ENCODE peak calls at places on chromosomes 11 and 22, in four cellular contexts. One of them, this sample, is unnamed.

GRCh38 chr11:123742334-123742733 is 874 bp upstream of the ZNF202 start:
- DNase-seq in Calu3: no peak
- DNase-seq in astrocyte of the cerebellum: no peak
- DNase-seq in GM12878: no peak
- DNase-seq in this sample: no peak

GRCh38 chr11:114774599-114775365 is 96.5 kb downstream of the NXPE2 start:
- DNase-seq in Calu3: peak
- DNase-seq in GM12878: no peak
- DNase-seq in astrocyte of the cerebellum: peak
- DNase-seq in this sample: peak

GRCh38 chr11:61567286-61568061 is 13.4 kb downstream of the SYT7 start:
- DNase-seq in astrocyte of the cerebellum: peak
- DNase-seq in GM12878: no peak
- DNase-seq in Calu3: peak
- DNase-seq in this sample: peak

GRCh38 chr11:61512435-61512834 is 3.9 kb downstream of the LRRC10B start:
- DNase-seq in GM12878: no peak
- DNase-seq in Calu3: no peak
- DNase-seq in astrocyte of the cerebellum: no peak
- DNase-seq in this sample: no peak

GRCh38 chr22:20116951-20117645 is at the start of gene TRMT2A:
- DNase-seq in astrocyte of the cerebellum: peak
- DNase-seq in Calu3: peak
- DNase-seq in GM12878: peak
- DNase-seq in this sample: peak

GRCh38 chr11:2752204-2752772 is 52.5 kb upstream of the KCNQ1OT1 start:
- DNase-seq in astrocyte of the cerebellum: peak
- DNase-seq in Calu3: no peak
- DNase-seq in GM12878: no peak
- DNase-seq in this sample: no peak

GRCh38 chr11:17645190-17645970 is 74.0 kb upstream of the MYOD1 start:
- DNase-seq in Calu3: no peak
- DNase-seq in astrocyte of the cerebellum: no peak
- DNase-seq in GM12878: no peak
- DNase-seq in this sample: peak

GRCh38 chr11:131373326-131373725 is 2.9 kb downstream of the NTM start:
- DNase-seq in GM12878: no peak
- DNase-seq in Calu3: no peak
- DNase-seq in astrocyte of the cerebellum: no peak
- DNase-seq in this sample: no peak

GRCh38 chr22:39643311-39644083 is 72.9 kb downstream of the CACNA1I start:
- DNase-seq in Calu3: no peak
- DNase-seq in GM12878: no peak
- DNase-seq in astrocyte of the cerebellum: no peak
- DNase-seq in this sample: no peak

GRCh38 chr22:23898006-23898974 is 4.1 kb downstream of the MIF start:
- DNase-seq in Calu3: no peak
- DNase-seq in GM12878: no peak
- DNase-seq in astrocyte of the cerebellum: no peak
- DNase-seq in this sample: no peak

GRCh38 chr22:30286331-30286730 is 3.0 kb downstream of the CASTOR1 start:
- DNase-seq in GM12878: no peak
- DNase-seq in Calu3: no peak
- DNase-seq in astrocyte of the cerebellum: no peak
- DNase-seq in this sample: no peak

GRCh38 chr22:49324527-49325491 is 502.9 kb downstream of the BRD1 start:
- DNase-seq in Calu3: no peak
- DNase-seq in astrocyte of the cerebellum: no peak
- DNase-seq in GM12878: no peak
- DNase-seq in this sample: peak

GRCh38 chr11:65766535-65766934 is 14.2 kb downstream of the AP5B1 start:
- DNase-seq in astrocyte of the cerebellum: peak
- DNase-seq in GM12878: no peak
- DNase-seq in Calu3: no peak
- DNase-seq in this sample: no peak

GRCh38 chr11:17609536-17610401 is 62.7 kb downstream of the OTOG start:
- DNase-seq in astrocyte of the cerebellum: no peak
- DNase-seq in GM12878: no peak
- DNase-seq in Calu3: no peak
- DNase-seq in this sample: no peak

GRCh38 chr11:40290031-40290650 is 1169.3 kb downstream of the LRRC4C start:
- DNase-seq in GM12878: no peak
- DNase-seq in astrocyte of the cerebellum: no peak
- DNase-seq in Calu3: no peak
- DNase-seq in this sample: no peak

GRCh38 chr11:64339754-64340408 is at the start of gene CCDC88B:
- DNase-seq in astrocyte of the cerebellum: no peak
- DNase-seq in Calu3: no peak
- DNase-seq in GM12878: no peak
- DNase-seq in this sample: peak

GRCh38 chr11:65539401-65540289 is 14.8 kb downstream of the SCYL1 start:
- DNase-seq in Calu3: peak
- DNase-seq in GM12878: no peak
- DNase-seq in astrocyte of the cerebellum: no peak
- DNase-seq in this sample: peak

GRCh38 chr22:41070665-41071331 is 21.6 kb upstream of the EP300 start:
- DNase-seq in astrocyte of the cerebellum: no peak
- DNase-seq in GM12878: no peak
- DNase-seq in Calu3: no peak
- DNase-seq in this sample: no peak

GRCh38 chr22:40401532-40401931 is 31.1 kb downstream of the SGSM3 start:
- DNase-seq in GM12878: no peak
- DNase-seq in Calu3: no peak
- DNase-seq in astrocyte of the cerebellum: no peak
- DNase-seq in this sample: no peak

GRCh38 chr22:34416321-34416900 is 496.1 kb upstream of the LARGE1 start:
- DNase-seq in GM12878: no peak
- DNase-seq in astrocyte of the cerebellum: no peak
- DNase-seq in Calu3: no peak
- DNase-seq in this sample: no peak

GRCh38 chr22:34410111-34410510 is 489.8 kb upstream of the LARGE1 start:
- DNase-seq in Calu3: no peak
- DNase-seq in GM12878: no peak
- DNase-seq in astrocyte of the cerebellum: no peak
- DNase-seq in this sample: no peak

GRCh38 chr22:34414467-34415440 is 494.5 kb upstream of the LARGE1 start:
- DNase-seq in astrocyte of the cerebellum: no peak
- DNase-seq in GM12878: peak
- DNase-seq in Calu3: no peak
- DNase-seq in this sample: peak
- TF ChIP-seq CTCF in astrocyte of the cerebellum: peak
- TF ChIP-seq CTCF in GM12878: peak
- TF ChIP-seq CTCF in Calu3: no peak
- TF ChIP-seq CTCF in this sample: peak

DNA sequence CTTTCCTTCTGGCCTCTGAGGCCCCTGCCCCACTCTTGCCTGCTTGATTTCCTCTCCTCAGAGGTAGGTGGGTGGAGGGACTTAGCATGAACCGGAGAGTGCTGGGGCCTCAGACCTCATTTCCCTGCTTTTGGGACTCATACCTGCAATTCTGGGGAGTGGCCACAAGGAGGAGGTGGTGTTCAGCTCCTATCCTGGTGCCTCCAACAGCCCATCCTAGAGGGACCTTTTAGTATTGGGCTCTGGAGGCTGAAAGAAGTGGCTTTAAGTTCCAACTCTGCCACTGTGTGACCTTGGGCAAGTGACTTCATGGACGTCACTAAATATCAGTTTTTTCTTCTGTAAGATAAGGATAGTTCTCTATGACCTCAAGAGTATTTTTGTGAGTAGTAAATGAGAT is 98.6 kb downstream of the KIAA1671 start:
- DNase-seq in GM12878: no peak
- DNase-seq in astrocyte of the cerebellum: no peak
- DNase-seq in Calu3: no peak
- DNase-seq in this sample: no peak
- TF ChIP-seq CTCF in GM12878: peak
- TF ChIP-seq CTCF in astrocyte of the cerebellum: peak
- TF ChIP-seq CTCF in Calu3: peak
- TF ChIP-seq CTCF in this sample: peak

GRCh38 chr11:125525303-125525702 is 29.2 kb upstream of the FEZ1 start:
- DNase-seq in Calu3: no peak
- DNase-seq in GM12878: no peak
- DNase-seq in astrocyte of the cerebellum: no peak
- DNase-seq in this sample: no peak
- TF ChIP-seq CTCF in Calu3: no peak
- TF ChIP-seq CTCF in GM12878: no peak
- TF ChIP-seq CTCF in astrocyte of the cerebellum: no peak
- TF ChIP-seq CTCF in this sample: no peak

DNA sequence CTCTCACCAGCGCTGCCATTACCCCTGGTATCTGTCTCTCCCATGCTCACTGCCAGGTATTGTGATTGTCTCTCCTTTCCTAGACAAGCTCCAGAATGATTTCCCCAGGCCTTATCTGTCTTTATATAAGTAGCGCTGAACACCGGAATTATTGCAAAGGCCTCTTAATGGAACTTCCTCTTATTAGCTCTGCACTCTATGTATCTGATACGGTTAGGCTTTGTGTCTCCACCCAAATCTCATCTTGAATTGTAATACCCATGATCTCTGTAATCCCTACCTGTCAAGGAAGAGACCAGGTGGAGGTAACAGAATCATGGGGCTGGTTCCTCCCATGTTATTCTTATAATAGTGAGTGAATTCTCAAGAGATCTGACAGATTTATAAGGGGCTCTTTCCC is 39.3 kb downstream of the DDI1 start:
- DNase-seq in GM12878: no peak
- DNase-seq in Calu3: no peak
- DNase-seq in astrocyte of the cerebellum: no peak
- DNase-seq in this sample: no peak
- TF ChIP-seq CTCF in GM12878: no peak
- TF ChIP-seq CTCF in Calu3: no peak
- TF ChIP-seq CTCF in astrocyte of the cerebellum: no peak
- TF ChIP-seq CTCF in this sample: no peak

GRCh38 chr22:17152971-17153370 is 6.1 kb downstream of the HDHD5 start:
- DNase-seq in Calu3: no peak
- DNase-seq in astrocyte of the cerebellum: no peak
- DNase-seq in GM12878: no peak
- DNase-seq in this sample: no peak

GRCh38 chr22:17145021-17145680 is 13.9 kb downstream of the HDHD5 start:
- DNase-seq in Calu3: no peak
- DNase-seq in astrocyte of the cerebellum: no peak
- DNase-seq in GM12878: no peak
- DNase-seq in this sample: no peak

GRCh38 chr22:17152340-17152739 is 6.7 kb downstream of the HDHD5 start:
- DNase-seq in Calu3: no peak
- DNase-seq in GM12878: no peak
- DNase-seq in astrocyte of the cerebellum: no peak
- DNase-seq in this sample: no peak

GRCh38 chr22:17143826-17144225 is 15.3 kb downstream of the HDHD5 start:
- DNase-seq in astrocyte of the cerebellum: no peak
- DNase-seq in GM12878: no peak
- DNase-seq in Calu3: no peak
- DNase-seq in this sample: no peak

DNA sequence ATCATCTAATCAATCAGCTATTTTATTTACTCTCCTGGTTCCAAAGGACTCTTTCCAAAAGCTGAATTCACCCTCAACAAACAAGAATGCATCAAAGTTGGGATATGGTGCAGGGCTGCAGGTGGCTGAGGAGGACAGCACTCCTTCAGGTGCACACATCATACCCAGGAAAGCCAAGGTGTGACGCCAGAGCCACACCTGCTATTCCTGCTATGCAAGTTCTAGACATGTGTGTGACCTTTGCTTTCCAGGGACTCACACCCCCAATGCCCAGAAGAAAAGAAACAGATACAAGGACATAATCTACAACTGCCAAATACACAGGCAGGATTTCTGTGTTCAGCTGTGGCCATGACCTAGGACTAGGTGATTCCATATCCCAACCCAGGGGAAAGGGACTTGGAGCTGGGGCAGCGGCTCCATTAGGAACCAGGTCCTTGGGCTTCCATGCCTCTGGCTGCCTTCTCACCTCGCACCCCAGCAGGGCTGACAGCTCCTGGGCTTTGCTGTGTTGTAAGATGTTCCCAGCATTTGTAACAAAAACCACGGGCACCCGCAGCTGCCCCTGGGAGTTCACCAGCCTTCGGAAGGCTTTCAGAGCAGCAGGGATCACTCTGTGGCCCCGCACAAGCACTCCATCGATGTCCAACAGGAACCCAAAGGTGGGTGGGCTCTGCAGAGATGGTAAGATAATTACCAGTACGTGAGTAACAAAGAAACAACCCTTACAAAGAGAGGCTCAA is 9.8 kb downstream of the HDHD5 start:
- DNase-seq in astrocyte of the cerebellum: no peak
- DNase-seq in GM12878: no peak
- DNase-seq in Calu3: peak
- DNase-seq in this sample: no peak
- TF ChIP-seq CTCF in astrocyte of the cerebellum: no peak
- TF ChIP-seq CTCF in GM12878: no peak
- TF ChIP-seq CTCF in Calu3: no peak
- TF ChIP-seq CTCF in this sample: no peak

DNA sequence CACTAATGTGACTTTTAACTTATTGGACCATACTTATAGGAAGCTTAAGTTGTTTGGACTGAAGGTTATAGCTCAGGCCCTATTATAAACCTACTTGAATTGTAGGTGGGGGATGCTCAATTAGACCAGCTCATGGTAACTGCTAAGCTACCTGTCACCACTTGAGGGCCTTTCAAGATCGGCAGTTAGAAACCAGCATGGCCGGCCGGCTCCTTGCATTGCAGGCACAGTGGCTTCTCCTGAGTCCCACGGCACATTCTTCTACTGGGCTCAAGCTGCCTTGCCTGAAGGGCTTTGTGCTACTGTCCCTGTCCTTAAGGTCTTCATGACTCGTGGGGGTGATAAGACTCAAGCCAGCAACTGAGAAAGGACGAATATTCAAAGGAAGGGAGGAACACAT is 70.8 kb downstream of the TBC1D22A start:
- DNase-seq in GM12878: no peak
- DNase-seq in astrocyte of the cerebellum: no peak
- DNase-seq in Calu3: peak
- DNase-seq in this sample: no peak
- TF ChIP-seq CTCF in GM12878: no peak
- TF ChIP-seq CTCF in astrocyte of the cerebellum: peak
- TF ChIP-seq CTCF in Calu3: peak
- TF ChIP-seq CTCF in this sample: no peak

This sample was measured in GM13977.